ENCODE peak calls at places on chromosomes 2 and 18, in nine cellular contexts. One of them, this sample, is unnamed.
A peak's percentile ranks its signal among the peaks of the same experiment; 100 is the strongest.

GRCh38 chr2:63486861-63487290 is 101.4 kb downstream of the WDPCP start:
- DNase-seq in hepatocyte: no peak
- DNase-seq in RWPE2: no peak
- DNase-seq in SK-N-SH: no peak
- DNase-seq in foreskin keratinocyte: no peak
- DNase-seq in mammary epithelial cell: no peak
- DNase-seq in fibroblast of lung: no peak
- DNase-seq in uterus: no peak
- DNase-seq in GM12865: peak; percentile 7
- DNase-seq in this sample: no peak

GRCh38 chr2:204260162-204260877 is 285.0 kb upstream of the PARD3B start:
- DNase-seq in SK-N-SH: peak; percentile 69
- DNase-seq in hepatocyte: peak; percentile 90
- DNase-seq in foreskin keratinocyte: no peak
- DNase-seq in uterus: peak; percentile 73
- DNase-seq in RWPE2: no peak
- DNase-seq in GM12865: peak; percentile 46
- DNase-seq in fibroblast of lung: peak; percentile 65
- DNase-seq in mammary epithelial cell: peak; percentile 19
- DNase-seq in this sample: peak; percentile 72

GRCh38 chr2:42010743-42011298 is 37.0 kb upstream of the PKDCC start:
- DNase-seq in SK-N-SH: no peak
- DNase-seq in GM12865: no peak
- DNase-seq in uterus: no peak
- DNase-seq in mammary epithelial cell: peak; percentile 26
- DNase-seq in fibroblast of lung: peak; percentile 91
- DNase-seq in foreskin keratinocyte: no peak
- DNase-seq in hepatocyte: no peak
- DNase-seq in RWPE2: no peak
- DNase-seq in this sample: peak; percentile 40

GRCh38 chr18:46250084-46250811 is 146.1 kb downstream of the HAUS1 start:
- DNase-seq in SK-N-SH: peak; percentile 15
- DNase-seq in uterus: no peak
- DNase-seq in mammary epithelial cell: peak; percentile 95
- DNase-seq in fibroblast of lung: peak; percentile 92
- DNase-seq in hepatocyte: peak; percentile 75
- DNase-seq in RWPE2: no peak
- DNase-seq in foreskin keratinocyte: peak; percentile 94
- DNase-seq in GM12865: peak; percentile 93
- DNase-seq in this sample: peak; percentile 7

GRCh38 chr2:142044168-142044567 is 86.6 kb downstream of the LRP1B start:
- DNase-seq in GM12865: no peak
- DNase-seq in foreskin keratinocyte: no peak
- DNase-seq in SK-N-SH: no peak
- DNase-seq in RWPE2: no peak
- DNase-seq in uterus: no peak
- DNase-seq in fibroblast of lung: peak; percentile 76
- DNase-seq in hepatocyte: no peak
- DNase-seq in mammary epithelial cell: no peak
- DNase-seq in this sample: no peak

GRCh38 chr2:9010866-9011265 is 7.4 kb upstream of the MBOAT2 start:
- DNase-seq in mammary epithelial cell: no peak
- DNase-seq in SK-N-SH: no peak
- DNase-seq in uterus: no peak
- DNase-seq in RWPE2: no peak
- DNase-seq in foreskin keratinocyte: no peak
- DNase-seq in GM12865: no peak
- DNase-seq in fibroblast of lung: peak; percentile 80
- DNase-seq in hepatocyte: no peak
- DNase-seq in this sample: no peak

GRCh38 chr2:98463988-98464771 is 19.5 kb downstream of the INPP4A start:
- DNase-seq in RWPE2: no peak
- DNase-seq in mammary epithelial cell: no peak
- DNase-seq in SK-N-SH: no peak
- DNase-seq in fibroblast of lung: no peak
- DNase-seq in foreskin keratinocyte: no peak
- DNase-seq in hepatocyte: no peak
- DNase-seq in uterus: no peak
- DNase-seq in GM12865: peak; percentile 81
- DNase-seq in this sample: no peak

GRCh38 chr18:61765097-61765496 is 127.7 kb downstream of the RNF152 start:
- DNase-seq in fibroblast of lung: peak; percentile 94
- DNase-seq in SK-N-SH: peak; percentile 25
- DNase-seq in uterus: peak; percentile 48
- DNase-seq in hepatocyte: no peak
- DNase-seq in RWPE2: no peak
- DNase-seq in foreskin keratinocyte: peak; percentile 46
- DNase-seq in mammary epithelial cell: peak; percentile 46
- DNase-seq in GM12865: peak; percentile 22
- DNase-seq in this sample: no peak

GRCh38 chr2:183112575-183112974 is 11.7 kb upstream of the NUP35 start:
- DNase-seq in RWPE2: no peak
- DNase-seq in uterus: no peak
- DNase-seq in hepatocyte: no peak
- DNase-seq in SK-N-SH: no peak
- DNase-seq in mammary epithelial cell: no peak
- DNase-seq in fibroblast of lung: peak; percentile 9
- DNase-seq in GM12865: no peak
- DNase-seq in foreskin keratinocyte: no peak
- DNase-seq in this sample: no peak

GRCh38 chr2:140687825-140688224 is 1443.0 kb downstream of the LRP1B start:
- DNase-seq in RWPE2: no peak
- DNase-seq in uterus: no peak
- DNase-seq in hepatocyte: no peak
- DNase-seq in SK-N-SH: no peak
- DNase-seq in fibroblast of lung: no peak
- DNase-seq in mammary epithelial cell: no peak
- DNase-seq in GM12865: no peak
- DNase-seq in foreskin keratinocyte: no peak
- DNase-seq in this sample: no peak

DNA sequence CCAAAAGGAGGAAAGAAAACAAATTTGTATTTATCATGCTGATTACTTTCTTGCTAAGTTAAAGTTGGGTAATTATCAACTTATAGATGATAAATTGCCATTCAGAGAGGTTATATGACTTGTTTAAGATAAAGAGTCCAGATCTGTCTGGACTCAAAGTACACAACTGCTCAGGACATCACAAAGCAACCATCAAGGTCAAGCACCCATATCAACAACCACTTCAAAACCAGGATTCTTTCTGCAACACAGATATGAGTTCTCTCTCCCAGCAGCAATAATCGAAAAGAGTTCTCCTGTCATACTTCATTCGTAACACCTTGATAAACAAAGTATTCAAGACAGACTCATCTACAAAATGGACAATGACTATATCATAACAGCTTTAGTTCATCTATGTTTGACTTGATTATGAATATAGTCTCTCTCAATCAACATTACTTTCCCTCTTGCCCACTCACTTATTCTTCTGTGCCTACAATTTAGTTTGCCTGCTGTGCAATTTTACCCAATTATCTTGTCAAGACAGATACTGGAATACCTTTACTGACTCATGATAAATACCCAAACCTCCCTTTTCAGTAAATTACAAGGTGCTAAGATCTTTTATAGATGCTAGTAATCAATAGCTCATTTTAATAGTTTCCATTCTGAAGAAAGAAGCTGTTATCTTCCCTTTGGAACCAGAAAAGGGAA is 281.8 kb downstream of the NBAS start:
- DNase-seq in foreskin keratinocyte: no peak
- DNase-seq in RWPE2: no peak
- DNase-seq in uterus: no peak
- DNase-seq in hepatocyte: no peak
- DNase-seq in mammary epithelial cell: no peak
- DNase-seq in GM12865: no peak
- DNase-seq in SK-N-SH: no peak
- DNase-seq in fibroblast of lung: no peak
- DNase-seq in this sample: no peak
- TF ChIP-seq CTCF in foreskin keratinocyte: no peak
- TF ChIP-seq CTCF in RWPE2: no peak
- TF ChIP-seq CTCF in uterus: no peak
- TF ChIP-seq CTCF in hepatocyte: no peak
- TF ChIP-seq CTCF in mammary epithelial cell: no peak
- TF ChIP-seq CTCF in GM12865: no peak
- TF ChIP-seq CTCF in SK-N-SH: no peak
- TF ChIP-seq CTCF in fibroblast of lung: no peak
- TF ChIP-seq CTCF in this sample: no peak

DNA sequence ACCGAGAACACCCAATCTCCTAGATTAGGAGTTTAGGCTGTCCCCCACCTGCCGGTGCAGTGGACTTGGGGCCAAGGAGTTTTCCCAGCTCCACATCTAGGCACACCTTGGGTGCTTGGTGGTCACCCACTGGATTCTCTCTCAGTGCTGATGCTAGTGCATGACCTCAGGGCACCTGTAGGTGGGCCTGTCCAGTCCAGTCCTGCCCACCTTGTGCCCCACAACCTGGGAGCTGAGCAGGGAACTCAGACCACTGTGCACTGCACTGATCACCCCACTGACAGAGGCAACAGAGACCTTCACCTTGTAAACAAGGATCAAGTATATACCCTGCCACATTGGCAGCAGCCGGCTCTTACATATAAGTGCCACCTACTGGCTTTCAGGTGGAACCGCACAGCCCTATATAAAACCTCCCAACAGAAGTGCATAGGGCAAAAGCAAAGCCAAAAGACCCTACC is 12.7 kb upstream of the CDH19 start:
- DNase-seq in RWPE2: no peak
- DNase-seq in hepatocyte: peak; percentile 29
- DNase-seq in GM12865: peak; percentile 10
- DNase-seq in foreskin keratinocyte: no peak
- DNase-seq in mammary epithelial cell: peak; percentile 7
- DNase-seq in uterus: no peak
- DNase-seq in fibroblast of lung: peak; percentile 7
- DNase-seq in SK-N-SH: peak; percentile 3
- DNase-seq in this sample: no peak
- TF ChIP-seq CTCF in RWPE2: peak; percentile 71
- TF ChIP-seq CTCF in hepatocyte: peak; percentile 36
- TF ChIP-seq CTCF in GM12865: peak; percentile 12
- TF ChIP-seq CTCF in foreskin keratinocyte: peak; percentile 14
- TF ChIP-seq CTCF in mammary epithelial cell: peak; percentile 55
- TF ChIP-seq CTCF in uterus: no peak
- TF ChIP-seq CTCF in fibroblast of lung: no peak
- TF ChIP-seq CTCF in SK-N-SH: peak; percentile 59
- TF ChIP-seq CTCF in this sample: no peak

GRCh38 chr2:4053769-4054493 is 350.6 kb downstream of the DCDC2C start:
- DNase-seq in uterus: no peak
- DNase-seq in mammary epithelial cell: no peak
- DNase-seq in SK-N-SH: no peak
- DNase-seq in GM12865: no peak
- DNase-seq in foreskin keratinocyte: no peak
- DNase-seq in RWPE2: no peak
- DNase-seq in fibroblast of lung: no peak
- DNase-seq in hepatocyte: no peak
- DNase-seq in this sample: no peak
- TF ChIP-seq CTCF in uterus: no peak
- TF ChIP-seq CTCF in mammary epithelial cell: no peak
- TF ChIP-seq CTCF in SK-N-SH: no peak
- TF ChIP-seq CTCF in GM12865: no peak
- TF ChIP-seq CTCF in foreskin keratinocyte: peak; percentile 31
- TF ChIP-seq CTCF in RWPE2: peak; percentile 24
- TF ChIP-seq CTCF in fibroblast of lung: no peak
- TF ChIP-seq CTCF in hepatocyte: peak; percentile 35
- TF ChIP-seq CTCF in this sample: no peak

GRCh38 chr2:43225788-43226557 is 433 bp downstream of the ZFP36L2 start:
- DNase-seq in uterus: peak; percentile 66
- DNase-seq in mammary epithelial cell: peak; percentile 76
- DNase-seq in RWPE2: no peak
- DNase-seq in SK-N-SH: peak; percentile 89
- DNase-seq in hepatocyte: peak; percentile 83
- DNase-seq in foreskin keratinocyte: peak; percentile 24
- DNase-seq in fibroblast of lung: peak; percentile 70
- DNase-seq in GM12865: peak; percentile 89
- DNase-seq in this sample: peak; percentile 50

GRCh38 chr2:43227830-43228280 is 1.4 kb upstream of the ZFP36L2 start:
- DNase-seq in uterus: no peak
- DNase-seq in hepatocyte: no peak
- DNase-seq in fibroblast of lung: no peak
- DNase-seq in SK-N-SH: no peak
- DNase-seq in foreskin keratinocyte: no peak
- DNase-seq in GM12865: no peak
- DNase-seq in mammary epithelial cell: no peak
- DNase-seq in RWPE2: no peak
- DNase-seq in this sample: no peak

GRCh38 chr2:43228341-43228751 is 1.9 kb upstream of the ZFP36L2 start:
- DNase-seq in SK-N-SH: no peak
- DNase-seq in GM12865: peak; percentile 58
- DNase-seq in RWPE2: no peak
- DNase-seq in mammary epithelial cell: no peak
- DNase-seq in foreskin keratinocyte: no peak
- DNase-seq in uterus: no peak
- DNase-seq in hepatocyte: no peak
- DNase-seq in fibroblast of lung: peak; percentile 3
- DNase-seq in this sample: no peak

GRCh38 chr2:43226558-43226954 is at the start of gene ZFP36L2:
- DNase-seq in uterus: peak; percentile 96
- DNase-seq in mammary epithelial cell: peak; percentile 95
- DNase-seq in GM12865: peak; percentile 98
- DNase-seq in hepatocyte: peak; percentile 99
- DNase-seq in fibroblast of lung: peak; percentile 93
- DNase-seq in foreskin keratinocyte: peak; percentile 80
- DNase-seq in RWPE2: peak; percentile 94
- DNase-seq in SK-N-SH: peak; percentile 99
- DNase-seq in this sample: peak; percentile 94

GRCh38 chr2:43226955-43227829 is 786 bp upstream of the ZFP36L2 start:
- DNase-seq in fibroblast of lung: peak; percentile 78
- DNase-seq in GM12865: peak; percentile 83
- DNase-seq in hepatocyte: peak; percentile 94
- DNase-seq in RWPE2: peak; percentile 77
- DNase-seq in foreskin keratinocyte: peak; percentile 44
- DNase-seq in uterus: peak; percentile 92
- DNase-seq in SK-N-SH: peak; percentile 91
- DNase-seq in mammary epithelial cell: peak; percentile 76
- DNase-seq in this sample: peak; percentile 91
- TF ChIP-seq CTCF in fibroblast of lung: no peak
- TF ChIP-seq CTCF in GM12865: peak; percentile 13
- TF ChIP-seq CTCF in hepatocyte: peak; percentile 51
- TF ChIP-seq CTCF in RWPE2: no peak
- TF ChIP-seq CTCF in foreskin keratinocyte: peak; percentile 64
- TF ChIP-seq CTCF in uterus: peak; percentile 39
- TF ChIP-seq CTCF in SK-N-SH: no peak
- TF ChIP-seq CTCF in mammary epithelial cell: peak; percentile 51
- TF ChIP-seq CTCF in this sample: peak; percentile 39

DNA sequence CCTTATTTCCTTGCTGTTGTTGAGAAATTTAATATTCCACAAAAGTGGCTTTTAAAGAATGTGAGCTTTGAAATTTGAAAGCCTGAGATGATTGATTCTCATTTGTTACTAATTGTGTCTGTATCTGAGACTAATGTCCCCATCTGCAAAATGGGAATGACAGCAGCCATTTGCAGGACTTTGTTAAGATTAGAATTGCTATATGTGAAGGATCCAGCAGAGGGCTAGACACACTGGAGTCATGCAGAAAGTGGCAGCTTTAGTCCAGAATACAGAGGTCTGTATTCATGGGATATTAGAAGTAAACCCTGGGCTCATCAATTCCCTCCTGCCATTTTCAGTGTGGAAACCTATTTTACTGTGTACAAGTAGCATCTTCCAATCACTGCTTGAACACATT is 296.5 kb upstream of the GYPC start:
- DNase-seq in hepatocyte: no peak
- DNase-seq in uterus: no peak
- DNase-seq in foreskin keratinocyte: no peak
- DNase-seq in fibroblast of lung: no peak
- DNase-seq in SK-N-SH: no peak
- DNase-seq in RWPE2: no peak
- DNase-seq in GM12865: peak; percentile 22
- DNase-seq in mammary epithelial cell: no peak
- DNase-seq in this sample: no peak
- TF ChIP-seq CTCF in hepatocyte: peak; percentile 20
- TF ChIP-seq CTCF in uterus: no peak
- TF ChIP-seq CTCF in foreskin keratinocyte: no peak
- TF ChIP-seq CTCF in fibroblast of lung: no peak
- TF ChIP-seq CTCF in SK-N-SH: no peak
- TF ChIP-seq CTCF in RWPE2: peak; percentile 50
- TF ChIP-seq CTCF in GM12865: peak; percentile 33
- TF ChIP-seq CTCF in mammary epithelial cell: peak; percentile 20
- TF ChIP-seq CTCF in this sample: no peak

This sample was measured in tibial nerve.